ENCODE peak calls at places on chromosomes 2 and 18, in five cellular contexts. One of them, this sample, is unnamed.

GRCh38 chr18:78914586-78914935 is 65.1 kb upstream of the SALL3 start:
- DNase-seq in anterior cingulate cortex: no peak
- DNase-seq in activated T-cell treated with anti-CD3 and anti-CD28 coated beads for 4 hours: no peak
- DNase-seq in GM23338: no peak
- DNase-seq in GF-D8: no peak
- DNase-seq in this sample: no peak

GRCh38 chr18:70781860-70782453 is 493.1 kb downstream of the SOCS6 start:
- DNase-seq in anterior cingulate cortex: peak
- DNase-seq in activated T-cell treated with anti-CD3 and anti-CD28 coated beads for 4 hours: peak
- DNase-seq in GM23338: peak
- DNase-seq in GF-D8: no peak
- DNase-seq in this sample: no peak

GRCh38 chr18:54717673-54718435 is 110.4 kb upstream of the RAB27B start:
- DNase-seq in anterior cingulate cortex: peak
- DNase-seq in activated T-cell treated with anti-CD3 and anti-CD28 coated beads for 4 hours: no peak
- DNase-seq in GM23338: peak
- DNase-seq in GF-D8: peak
- DNase-seq in this sample: no peak

GRCh38 chr2:205570641-205571040 is 111.7 kb upstream of the NRP2 start:
- DNase-seq in anterior cingulate cortex: no peak
- DNase-seq in activated T-cell treated with anti-CD3 and anti-CD28 coated beads for 4 hours: no peak
- DNase-seq in GM23338: no peak
- DNase-seq in GF-D8: no peak
- DNase-seq in this sample: no peak

GRCh38 chr2:238714038-238714528 is 133.8 kb upstream of the TWIST2 start:
- DNase-seq in anterior cingulate cortex: no peak
- DNase-seq in activated T-cell treated with anti-CD3 and anti-CD28 coated beads for 4 hours: no peak
- DNase-seq in GM23338: no peak
- DNase-seq in GF-D8: no peak
- DNase-seq in this sample: no peak

GRCh38 chr2:69397234-69397633 is 10.2 kb upstream of the GFPT1 start:
- DNase-seq in anterior cingulate cortex: no peak
- DNase-seq in activated T-cell treated with anti-CD3 and anti-CD28 coated beads for 4 hours: no peak
- DNase-seq in GM23338: no peak
- DNase-seq in GF-D8: no peak
- DNase-seq in this sample: no peak

GRCh38 chr2:119468154-119468955 is 36.7 kb downstream of the TMEM37 start:
- DNase-seq in anterior cingulate cortex: no peak
- DNase-seq in activated T-cell treated with anti-CD3 and anti-CD28 coated beads for 4 hours: no peak
- DNase-seq in GM23338: no peak
- DNase-seq in GF-D8: no peak
- DNase-seq in this sample: no peak

GRCh38 chr2:98234763-98235162 is 111.5 kb upstream of the CNGA3 start:
- DNase-seq in anterior cingulate cortex: no peak
- DNase-seq in activated T-cell treated with anti-CD3 and anti-CD28 coated beads for 4 hours: no peak
- DNase-seq in GM23338: no peak
- DNase-seq in GF-D8: no peak
- DNase-seq in this sample: no peak

GRCh38 chr18:25239636-25240468 is 112.1 kb downstream of the ZNF521 start:
- DNase-seq in anterior cingulate cortex: no peak
- DNase-seq in activated T-cell treated with anti-CD3 and anti-CD28 coated beads for 4 hours: no peak
- DNase-seq in GM23338: no peak
- DNase-seq in GF-D8: peak
- DNase-seq in this sample: no peak